ENCODE peak calls at places on chromosomes 16 and 17, in four cellular contexts. Y is GM12878, W is SK-N-SH, I is H1. C is an unnamed sample.

GRCh38 chr16:71282943-71283342 is 6.3 kb downstream of the CMTR2 start:
- DNase-seq in W (no peak), Y (no peak), I (no peak), C (no peak)

GRCh38 chr17:64150237-64151015 is 20.5 kb upstream of the ERN1 start:
- DNase-seq in W (no peak), Y (no peak), I (no peak), C (peak)

GRCh38 chr16:78331749-78332148 is 232.3 kb downstream of the WWOX start:
- DNase-seq in W (no peak), Y (no peak), I (no peak), C (no peak)

GRCh38 chr17:34826332-34826731 is 134.9 kb downstream of the CCT6B start:
- DNase-seq in I (no peak), Y (no peak), W (peak), C (no peak)

GRCh38 chr16:78407191-78407590 is 307.7 kb downstream of the WWOX start:
- DNase-seq in I (no peak), W (no peak), Y (no peak), C (no peak)

GRCh38 chr17:28548417-28549130 is 3.9 kb downstream of the UNC119 start:
- DNase-seq in I (no peak), W (no peak), Y (no peak), C (no peak)

GRCh38 chr16:84650062-84650991 is 2.0 kb downstream of the KLHL36 start:
- DNase-seq in I (no peak), Y (no peak), W (no peak), C (peak)

GRCh38 chr16:51407921-51408320 is 256.9 kb upstream of the SALL1 start:
- DNase-seq in I (no peak), Y (no peak), W (no peak), C (no peak)

GRCh38 chr17:46841561-46842379 is 9.6 kb upstream of the WNT9B start:
- DNase-seq in Y (no peak), I (peak), W (peak), C (no peak)

GRCh38 chr17:40425741-40426140 is 8.0 kb upstream of the TOP2A start:
- DNase-seq in I (no peak), W (no peak), Y (no peak), C (no peak)

GRCh38 chr17:36703860-36704266 is 102.5 kb downstream of the MRM1 start:
- DNase-seq in Y (no peak), I (peak), W (peak), C (no peak)

GRCh38 chr17:13835151-13835550 is 233.4 kb upstream of the HS3ST3A1 start:
- DNase-seq in Y (no peak), W (no peak), I (no peak), C (no peak)
- TF ChIP-seq TCF12 in Y (no peak), W (no peak), I (no peak), C (no peak)

DNA sequence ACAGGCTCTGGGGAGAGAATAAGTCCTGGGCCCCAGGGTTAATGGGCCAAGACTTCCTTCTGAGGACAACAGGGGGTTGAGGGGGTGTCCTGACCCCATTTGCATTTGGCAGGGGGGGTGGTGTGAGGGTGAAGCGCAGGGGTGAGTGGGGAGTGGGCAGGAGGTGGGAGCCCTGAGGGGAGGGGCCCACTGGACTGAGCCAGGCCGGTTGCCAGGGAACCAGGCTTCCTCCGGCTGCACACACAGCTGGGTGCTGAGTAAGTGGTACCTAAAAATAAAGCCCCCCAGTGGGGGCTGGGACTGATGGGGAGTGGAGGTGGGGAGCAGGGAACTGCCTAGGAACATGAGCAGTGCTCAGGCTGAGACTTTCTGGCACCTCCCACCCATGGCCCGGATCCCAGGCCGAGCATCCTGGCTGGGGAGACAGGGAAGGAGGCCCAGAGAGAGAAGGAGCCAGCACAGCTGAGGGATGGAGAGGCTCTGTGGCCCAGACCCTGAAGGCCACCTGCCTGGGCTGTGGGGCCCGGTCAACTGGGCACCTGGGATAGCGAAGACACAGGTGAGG is 7.5 kb upstream of the RASD1 start:
- DNase-seq in I (no peak), W (no peak), Y (no peak), C (no peak)
- TF ChIP-seq TCF12 in I (no peak), W (no peak), Y (no peak), C (no peak)

DNA sequence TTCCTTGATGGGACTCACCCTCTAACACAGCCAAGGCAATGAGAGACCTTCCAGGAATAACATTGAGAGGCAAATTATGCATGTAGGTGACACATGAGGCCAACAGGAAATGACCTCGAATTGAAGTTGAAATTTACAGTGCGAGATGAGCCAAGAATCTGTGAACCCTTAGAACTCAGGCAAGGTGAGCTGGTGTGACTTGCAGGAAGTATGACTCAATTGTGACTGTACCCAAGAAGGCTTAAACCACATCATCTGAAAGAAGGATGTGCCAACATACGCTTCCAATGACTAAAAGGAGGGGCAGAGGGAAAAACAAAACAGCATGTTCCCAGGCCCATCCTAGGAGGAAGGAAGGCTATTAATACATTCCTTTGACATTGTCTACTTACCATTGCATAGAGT is 44.8 kb downstream of the PITPNC1 start:
- DNase-seq in W (no peak), Y (peak), I (no peak), C (peak)
- TF ChIP-seq TCF12 in W (peak), Y (no peak), I (no peak), C (no peak)

DNA sequence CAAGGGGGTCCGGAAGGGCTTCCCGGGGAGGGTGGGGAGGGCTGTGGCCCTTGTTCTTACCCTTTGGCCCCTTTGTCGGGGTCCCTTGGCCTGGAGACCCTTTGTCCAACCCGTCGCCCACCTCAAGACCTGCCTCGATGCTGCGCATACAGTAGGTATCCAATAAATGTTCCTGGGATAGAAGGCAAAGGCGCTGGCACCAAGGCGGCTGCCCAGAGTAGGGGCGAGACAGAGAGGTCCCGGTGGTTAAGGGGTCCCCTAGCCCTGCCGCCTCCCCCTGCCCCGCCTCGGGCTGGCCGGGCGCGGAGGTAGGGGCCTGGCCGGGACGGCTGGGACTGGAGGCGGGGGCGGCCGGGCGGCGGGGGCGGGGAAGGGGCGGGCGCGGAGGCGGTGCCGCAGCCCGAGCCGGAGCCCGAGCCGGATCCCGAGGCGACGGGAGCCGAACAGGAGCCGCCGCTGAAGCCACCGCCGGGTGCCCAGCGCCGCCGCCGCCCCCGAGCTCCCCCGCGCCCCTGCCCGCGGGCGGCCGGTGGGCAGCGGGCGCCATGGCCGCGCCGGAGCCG is at the start of gene NHERF2:
- DNase-seq in Y (no peak), W (peak), I (no peak), C (no peak)
- TF ChIP-seq TCF12 in Y (no peak), W (no peak), I (no peak), C (no peak)

DNA sequence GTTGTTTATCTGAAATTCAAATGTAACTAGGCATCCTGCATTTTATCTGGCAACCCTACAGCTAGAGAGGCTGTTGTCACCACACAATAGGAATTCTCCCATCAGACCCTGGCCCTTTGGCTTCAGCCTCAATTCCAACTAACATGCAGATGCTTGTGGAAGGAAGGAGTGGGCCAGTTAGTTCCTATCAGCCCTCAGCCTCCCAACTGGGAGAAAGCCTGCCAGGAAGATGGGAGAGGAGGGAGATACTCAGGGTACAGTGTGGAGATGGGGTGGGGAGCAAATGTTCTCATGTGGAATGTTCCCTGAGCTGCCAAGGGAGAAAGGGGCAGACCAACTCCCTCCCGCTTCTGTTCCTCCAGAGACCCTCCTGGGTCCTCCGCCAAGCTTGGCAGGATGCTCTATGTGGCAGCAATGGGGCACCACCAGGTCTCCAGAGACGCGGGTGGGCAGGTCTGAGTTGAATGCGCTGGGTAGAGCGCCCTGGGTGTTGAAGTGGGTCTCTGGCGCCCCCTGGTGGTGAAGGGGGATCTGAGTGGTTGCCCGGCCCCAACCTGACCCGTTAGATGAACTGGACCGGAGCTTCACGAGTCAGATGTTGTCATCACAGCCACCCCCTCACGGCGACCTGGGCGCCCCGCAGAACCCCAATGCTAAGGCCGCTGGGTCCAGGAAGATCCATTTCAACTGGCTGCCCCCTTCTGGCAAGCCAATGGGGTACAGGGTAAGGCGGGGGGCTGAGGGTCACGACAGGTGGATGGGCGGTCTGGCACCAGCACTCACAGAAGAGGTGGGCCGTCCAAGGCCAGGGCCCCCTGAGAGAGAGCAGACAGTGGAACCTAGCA is 15.2 kb downstream of the GALK1 start:
- DNase-seq in W (peak), I (peak), Y (no peak), C (peak)
- TF ChIP-seq TCF12 in W (no peak), I (no peak), Y (no peak), C (no peak)

GRCh38 chr16:1434644-1435592 is 4.0 kb downstream of the PERCC1 start:
- DNase-seq in I (no peak), W (no peak), Y (no peak), C (no peak)
- TF ChIP-seq TCF12 in I (no peak), W (no peak), Y (no peak), C (no peak)